ENCODE peak calls at places on chromosome 9, in five cellular contexts. V, Y, U, O and P are unnamed samples.

GRCh38 chr9:129178983-129179382 is 922 bp upstream of the IER5L start:
- DNase-seq in O (no peak), Y (no peak), V (no peak), U (no peak), P (no peak)

GRCh38 chr9:136055715-136056545 is 39.2 kb downstream of the NACC2 start:
- DNase-seq in O (peak), U (peak), V (no peak), Y (no peak), P (peak)

GRCh38 chr9:18320046-18320445 is 153.9 kb upstream of the ADAMTSL1 start:
- DNase-seq in U (no peak), O (no peak), Y (no peak), V (no peak), P (no peak)

GRCh38 chr9:108671156-108671555 is 184.6 kb downstream of the ACTL7B start:
- DNase-seq in U (no peak), Y (peak), V (peak), O (no peak), P (no peak)

GRCh38 chr9:72476617-72477375 is 44.6 kb upstream of the TMC1 start:
- DNase-seq in U (no peak), Y (peak), V (peak), O (no peak), P (no peak)

GRCh38 chr9:37910271-37910670 is 6.3 kb upstream of the SLC25A51 start:
- DNase-seq in V (no peak), Y (no peak), U (no peak), O (no peak), P (no peak)

GRCh38 chr9:73154760-73155159 is 3.1 kb downstream of the ANXA1 start:
- DNase-seq in O (no peak), V (no peak), Y (no peak), U (no peak), P (no peak)

GRCh38 chr9:26266111-26266791 is 588.0 kb upstream of the TUSC1 start:
- DNase-seq in O (no peak), Y (no peak), V (no peak), U (no peak), P (no peak)

GRCh38 chr9:35847786-35848185 is 18.8 kb downstream of the TMEM8B start:
- DNase-seq in Y (no peak), V (no peak), O (no peak), U (no peak), P (no peak)

GRCh38 chr9:127349483-127350127 is 47.4 kb upstream of the SLC2A8 start:
- DNase-seq in U (no peak), V (no peak), O (no peak), Y (no peak), P (no peak)

GRCh38 chr9:137273095-137273490 is 4.4 kb upstream of the TOR4A start:
- DNase-seq in O (peak), Y (no peak), U (no peak), V (no peak), P (no peak)

GRCh38 chr9:116951588-116952433 is 264.7 kb downstream of the TRIM32 start:
- DNase-seq in O (no peak), Y (no peak), V (no peak), U (no peak), P (no peak)

GRCh38 chr9:30575691-30576090 is 1808.8 kb upstream of the ACO1 start:
- DNase-seq in V (no peak), U (no peak), Y (no peak), O (no peak), P (no peak)

GRCh38 chr9:20650750-20651299 is 28.5 kb upstream of the MLLT3 start:
- DNase-seq in V (peak), Y (no peak), O (no peak), U (no peak), P (no peak)

GRCh38 chr9:127521919-127522304 is 70.6 kb downstream of the LRSAM1 start:
- DNase-seq in V (no peak), U (no peak), Y (no peak), O (no peak), P (no peak)

GRCh38 chr9:132978451-132979087 is at the start of gene GFI1B:
- DNase-seq in Y (peak), O (peak), U (no peak), V (no peak), P (no peak)

GRCh38 chr9:114957558-114957957 is 27.2 kb upstream of the TNFSF8 start:
- DNase-seq in Y (no peak), V (no peak), U (no peak), O (no peak), P (no peak)

GRCh38 chr9:87842878-87843585 is 39.6 kb upstream of the SPATA31E1 start:
- DNase-seq in V (no peak), U (no peak), O (no peak), Y (no peak), P (no peak)

GRCh38 chr9:137619240-137620090 is 660 bp downstream of the EHMT1 start:
- DNase-seq in V (no peak), O (no peak), U (no peak), Y (peak), P (peak)

GRCh38 chr9:136095028-136095494 is at the start of gene NACC2:
- DNase-seq in V (no peak), Y (peak), U (no peak), O (peak), P (no peak)

GRCh38 chr9:95557142-95557541 is 40.4 kb upstream of the PTCH1 start:
- DNase-seq in U (no peak), O (no peak), Y (no peak), V (no peak), P (no peak)

GRCh38 chr9:95556521-95556920 is 39.8 kb upstream of the PTCH1 start:
- DNase-seq in O (no peak), V (no peak), Y (no peak), U (no peak), P (no peak)

GRCh38 chr9:95552241-95552640 is 35.5 kb upstream of the PTCH1 start:
- DNase-seq in O (no peak), Y (no peak), V (no peak), U (no peak), P (no peak)

GRCh38 chr9:95551406-95551805 is 34.6 kb upstream of the PTCH1 start:
- DNase-seq in O (no peak), Y (no peak), V (no peak), U (no peak), P (no peak)

GRCh38 chr9:95552814-95553546 is 36.2 kb upstream of the PTCH1 start:
- DNase-seq in U (no peak), V (no peak), Y (peak), O (no peak), P (no peak)
- TF ChIP-seq TAF1 in U (no peak), V (no peak), Y (no peak), O (no peak), P (no peak)

DNA sequence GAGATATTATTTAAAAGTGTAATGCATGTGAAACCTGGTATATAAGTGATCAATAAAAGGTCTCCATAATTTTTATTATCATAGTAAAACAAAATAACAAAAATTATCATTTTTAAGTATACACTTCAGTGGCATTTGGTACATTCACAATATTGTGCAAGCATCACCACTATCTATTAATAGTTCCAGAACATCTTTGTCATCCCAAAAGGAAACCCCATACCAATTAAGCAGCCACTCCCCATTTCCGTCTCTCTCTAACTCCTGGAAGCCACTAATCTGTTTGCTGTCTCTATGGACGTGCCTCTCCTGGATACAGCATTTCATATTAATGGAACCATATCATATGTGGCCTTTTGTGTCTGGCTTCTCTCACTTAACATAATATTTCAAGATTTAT is 7.6 kb downstream of the OLFML2A start:
- DNase-seq in V (no peak), Y (no peak), O (no peak), U (no peak), P (no peak)
- TF ChIP-seq TAF1 in V (no peak), Y (no peak), O (no peak), U (no peak), P (no peak)

GRCh38 chr9:82331091-82331490 is 342.5 kb downstream of the SPATA31D1 start:
- DNase-seq in U (no peak), Y (no peak), O (no peak), V (no peak), P (no peak)

GRCh38 chr9:82334286-82334685 is 345.7 kb downstream of the SPATA31D1 start:
- DNase-seq in Y (no peak), V (no peak), O (no peak), U (no peak), P (no peak)

GRCh38 chr9:82332018-82332773 is 343.6 kb downstream of the SPATA31D1 start:
- DNase-seq in U (no peak), O (no peak), V (no peak), Y (no peak), P (no peak)

GRCh38 chr9:82333671-82334070 is 345.1 kb downstream of the SPATA31D1 start:
- DNase-seq in Y (no peak), V (no peak), O (no peak), U (no peak), P (no peak)

DNA sequence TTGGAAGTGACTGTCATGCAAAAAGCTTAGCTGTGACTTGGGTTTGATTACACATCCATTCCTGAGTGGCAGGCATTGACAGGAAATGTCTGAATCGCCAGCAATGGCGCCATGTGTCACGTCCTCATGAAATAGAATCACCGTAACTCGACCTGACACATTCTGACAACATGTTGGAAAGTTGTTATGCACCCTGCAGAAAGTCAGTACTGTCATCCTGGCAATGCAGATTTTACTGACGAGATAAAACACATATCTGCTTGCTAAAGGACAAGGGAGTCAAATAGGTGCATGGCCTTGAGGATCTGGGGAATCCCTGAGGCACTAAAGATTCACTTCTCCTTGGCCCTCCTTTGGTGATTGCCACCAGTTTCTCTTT is 344.2 kb downstream of the SPATA31D1 start:
- DNase-seq in V (no peak), U (no peak), O (no peak), Y (no peak), P (no peak)
- TF ChIP-seq TAF1 in V (no peak), U (no peak), O (no peak), Y (no peak), P (no peak)

GRCh38 chr9:76302947-76303550 is 91.2 kb downstream of the RFK start:
- DNase-seq in V (peak), Y (peak), O (peak), U (peak), P (peak)
- TF ChIP-seq TAF1 in V (no peak), Y (no peak), O (no peak), U (no peak), P (no peak)

GRCh38 chr9:113621309-113621791 is 157.8 kb downstream of the RGS3 start:
- DNase-seq in Y (no peak), U (no peak), V (no peak), O (no peak), P (no peak)

GRCh38 chr9:113620016-113620376 is 156.5 kb downstream of the RGS3 start:
- DNase-seq in V (no peak), O (no peak), Y (no peak), U (no peak), P (no peak)

GRCh38 chr9:113619156-113619861 is 155.8 kb downstream of the RGS3 start:
- DNase-seq in O (no peak), V (no peak), Y (no peak), U (no peak), P (no peak)

GRCh38 chr9:113622038-113622437 is 158.5 kb downstream of the RGS3 start:
- DNase-seq in O (no peak), V (no peak), Y (no peak), U (no peak), P (no peak)

DNA sequence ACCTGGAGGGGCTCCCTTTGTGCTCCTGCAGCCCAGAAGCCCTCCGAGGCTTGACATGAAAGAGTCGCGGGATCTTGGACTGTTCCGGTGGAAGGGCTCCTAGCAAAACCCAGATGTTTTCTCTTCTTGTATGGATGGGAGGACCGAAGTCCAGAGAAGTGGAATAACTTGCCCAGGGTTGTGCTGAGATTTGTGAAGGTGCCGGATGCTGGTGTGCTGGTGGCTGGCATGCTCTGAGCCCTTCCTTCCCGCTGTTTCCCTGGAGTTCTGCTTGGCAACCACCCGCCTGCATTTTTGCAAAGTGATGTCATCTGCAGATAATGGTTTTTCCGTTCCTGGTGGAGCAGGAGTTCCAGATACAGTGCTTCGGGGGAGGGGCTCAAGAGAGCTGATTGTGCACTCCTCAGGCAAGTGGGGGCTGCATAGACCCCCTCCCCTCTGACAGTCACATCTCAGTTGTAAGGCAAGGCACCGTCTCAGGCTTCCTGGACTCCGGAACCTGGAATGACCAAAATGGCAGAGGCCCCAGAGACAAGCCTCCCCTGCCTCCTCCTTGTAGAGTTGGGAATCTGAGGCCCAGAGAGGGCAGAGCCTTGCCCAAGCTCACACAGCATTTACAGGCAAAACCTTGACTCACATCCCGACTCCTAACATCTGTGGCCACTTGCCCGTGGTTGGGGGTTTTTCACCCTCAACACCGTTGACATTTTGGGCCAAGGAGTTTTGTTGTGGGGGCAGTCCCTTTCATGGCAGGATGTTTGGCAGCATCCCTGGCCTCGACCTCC is 157.0 kb downstream of the RGS3 start:
- DNase-seq in V (peak), O (peak), U (no peak), Y (no peak), P (no peak)
- TF ChIP-seq TAF1 in V (no peak), O (peak), U (no peak), Y (no peak), P (no peak)